ENCODE peak calls at places on chromosomes 5 and 9, in eight cellular contexts. N is M059J; C is SHP77; O is smooth muscle cell of the brain vasculature; H is neuronal stem cell; M is mammary epithelial cell; W is hypothalamus; X is activated naive CD4-positive, alpha-beta T cell treated with Interleukin-2 at 50 U/mL for 16 hours. R is an unnamed sample.
A peak's percentile ranks its signal among the peaks of the same experiment; 100 is the strongest.

GRCh38 chr5:337565-338130 is 16.1 kb downstream of the AHRR start:
- DNase-seq in M (peak; percentile 19), N (peak; percentile 40), O (no peak), X (no peak), H (no peak), C (no peak), W (no peak), R (peak; percentile 55)

GRCh38 chr5:52657231-52657645 is 130.5 kb upstream of the ITGA1 start:
- DNase-seq in C (no peak), M (peak; percentile 23), W (no peak), H (peak; percentile 41), X (no peak), N (peak; percentile 54), O (peak; percentile 23), R (peak; percentile 68)

GRCh38 chr5:34959323-34959722 is 30.0 kb downstream of the DNAJC21 start:
- DNase-seq in O (no peak), M (peak; percentile 74), N (peak; percentile 87), W (no peak), X (no peak), H (no peak), C (no peak), R (peak; percentile 53)

GRCh38 chr5:14165375-14166091 is 22.4 kb downstream of the TRIO start:
- DNase-seq in O (no peak), H (no peak), M (peak; percentile 84), W (no peak), C (peak; percentile 32), N (peak; percentile 98), X (no peak), R (peak; percentile 52)

GRCh38 chr5:130710596-130710995 is 454.5 kb downstream of the HINT1 start:
- DNase-seq in O (peak; percentile 45), C (no peak), W (no peak), M (no peak), H (no peak), N (no peak), X (no peak), R (no peak)

GRCh38 chr5:139646912-139647391 is 1.2 kb upstream of the CXXC5 start:
- DNase-seq in O (no peak), N (no peak), C (no peak), X (no peak), M (no peak), H (no peak), W (no peak), R (no peak)

GRCh38 chr9:76643399-76644117 is 120.7 kb upstream of the PCA3 start:
- DNase-seq in M (no peak), W (no peak), N (no peak), H (no peak), C (no peak), O (no peak), X (no peak), R (no peak)

GRCh38 chr5:17216974-17217325 is 481 bp upstream of the BASP1 start:
- DNase-seq in X (no peak), M (no peak), C (no peak), O (no peak), W (no peak), H (peak; percentile 71), N (peak; percentile 54), R (no peak)

GRCh38 chr5:87686018-87686417 is 273.3 kb upstream of the CCNH start:
- DNase-seq in O (no peak), X (no peak), N (no peak), M (no peak), C (no peak), W (no peak), H (no peak), R (no peak)

GRCh38 chr5:139246394-139246793 is 47.1 kb upstream of the MATR3 start:
- DNase-seq in X (peak; percentile 71), N (peak; percentile 78), C (no peak), M (peak; percentile 48), O (no peak), H (no peak), W (no peak), R (no peak)

GRCh38 chr5:93423333-93423714 is 157.7 kb downstream of the NR2F1-AS1 start:
- DNase-seq in H (no peak), M (no peak), N (no peak), O (no peak), W (no peak), X (no peak), C (no peak), R (no peak)

GRCh38 chr5:170642066-170642735 is 138.4 kb downstream of the KCNIP1 start:
- DNase-seq in W (no peak), O (no peak), C (no peak), X (no peak), N (no peak), M (no peak), H (no peak), R (no peak)

GRCh38 chr9:6833518-6834192 is 75.9 kb downstream of the KDM4C start:
- DNase-seq in H (no peak), C (no peak), X (no peak), N (peak; percentile 37), O (no peak), M (no peak), W (no peak), R (no peak)

GRCh38 chr5:158380661-158381060 is 521.7 kb upstream of the CLINT1 start:
- DNase-seq in H (no peak), X (no peak), M (peak; percentile 63), W (no peak), C (no peak), O (no peak), N (no peak), R (no peak)

GRCh38 chr9:137538058-137538457 is 12.1 kb downstream of the PNPLA7 start:
- DNase-seq in W (no peak), N (no peak), O (no peak), M (no peak), X (no peak), C (no peak), H (no peak), R (no peak)

GRCh38 chr5:72015103-72015548 is 92.1 kb upstream of the MAP1B start:
- DNase-seq in H (no peak), W (peak; percentile 38), X (peak; percentile 4), N (peak; percentile 95), C (peak; percentile 78), M (peak; percentile 93), O (peak; percentile 10), R (peak; percentile 66)

GRCh38 chr5:3010301-3010952 is 258.9 kb upstream of the IRX2 start:
- DNase-seq in W (no peak), O (no peak), H (no peak), C (no peak), N (no peak), M (peak; percentile 71), X (no peak), R (no peak)

GRCh38 chr9:6502399-6502798 is 89.4 kb downstream of the UHRF2 start:
- DNase-seq in N (peak; percentile 53), C (no peak), X (no peak), O (no peak), M (peak; percentile 72), H (no peak), W (no peak), R (no peak)

GRCh38 chr5:149438711-149439132 is 59.6 kb upstream of the IL17B start:
- DNase-seq in H (no peak), N (no peak), W (no peak), O (no peak), C (no peak), X (no peak), M (peak; percentile 83), R (no peak)

GRCh38 chr9:135391759-135392158 is 87.8 kb upstream of the PPP1R26 start:
- DNase-seq in X (no peak), O (no peak), M (no peak), N (no peak), H (no peak), C (no peak), W (no peak), R (no peak)

GRCh38 chr9:4640027-4640426 is 22.1 kb upstream of the PLPP6 start:
- DNase-seq in O (no peak), N (peak; percentile 39), C (no peak), M (no peak), H (no peak), W (no peak), X (peak; percentile 30), R (peak; percentile 8)

GRCh38 chr9:133188006-133188842 is 20.8 kb downstream of the OBP2B start:
- DNase-seq in C (peak; percentile 37), X (no peak), M (peak; percentile 32), H (peak; percentile 29), O (no peak), W (no peak), N (peak; percentile 27), R (peak; percentile 32)

GRCh38 chr9:97794666-97795065 is 58.4 kb upstream of the FOXE1 start:
- DNase-seq in W (no peak), N (peak; percentile 70), C (no peak), O (no peak), H (no peak), M (no peak), X (no peak), R (no peak)

GRCh38 chr5:62354028-62354874 is 48.2 kb downstream of the KIF2A start:
- DNase-seq in M (peak; percentile 40), H (peak; percentile 3), N (peak; percentile 57), C (peak; percentile 32), W (no peak), X (no peak), O (peak; percentile 24), R (peak; percentile 42)

GRCh38 chr5:38344891-38345290 is 86.5 kb downstream of the EGFLAM start:
- DNase-seq in N (no peak), H (no peak), W (no peak), O (no peak), X (no peak), M (no peak), C (no peak), R (no peak)

GRCh38 chr9:76716270-76716669 is 48.0 kb upstream of the PCA3 start:
- DNase-seq in X (no peak), W (no peak), N (peak; percentile 80), C (peak; percentile 14), H (no peak), M (no peak), O (no peak), R (no peak)

GRCh38 chr5:137751869-137752491 is 2.2 kb downstream of the HNRNPA0 start:
- DNase-seq in H (peak; percentile 45), N (peak; percentile 68), C (peak; percentile 51), O (no peak), M (peak; percentile 57), X (no peak), W (no peak), R (peak; percentile 69)

GRCh38 chr5:460413-460700 is 17.4 kb downstream of the EXOC3 start:
- DNase-seq in M (no peak), C (no peak), W (no peak), N (no peak), H (no peak), X (no peak), O (no peak), R (no peak)

GRCh38 chr5:111859031-111859430 is 102.0 kb upstream of the NREP start:
- DNase-seq in C (no peak), X (no peak), H (no peak), N (no peak), W (no peak), O (peak; percentile 29), M (no peak), R (no peak)

GRCh38 chr9:82202808-82203207 is 214.2 kb downstream of the SPATA31D1 start:
- DNase-seq in C (no peak), H (no peak), M (peak; percentile 81), W (no peak), X (no peak), N (peak; percentile 45), O (no peak), R (no peak)

GRCh38 chr5:77448831-77449230 is 43.3 kb downstream of the WDR41 start:
- DNase-seq in X (no peak), N (no peak), W (no peak), M (no peak), C (no peak), H (no peak), O (no peak), R (no peak)

GRCh38 chr5:33148076-33148501 is 292.7 kb upstream of the TARS1 start:
- DNase-seq in O (peak; percentile 71), M (peak; percentile 81), H (no peak), C (no peak), X (no peak), W (no peak), N (peak; percentile 97), R (no peak)

GRCh38 chr9:93958875-93959682 is 3.9 kb upstream of the BARX1 start:
- DNase-seq in W (no peak), N (peak; percentile 36), H (no peak), O (no peak), C (no peak), M (no peak), X (no peak), R (no peak)

GRCh38 chr9:1238407-1238806 is 188.2 kb downstream of the DMRT2 start:
- DNase-seq in N (no peak), H (no peak), C (no peak), O (no peak), X (no peak), M (peak; percentile 18), W (no peak), R (no peak)